ENCODE peak calls at places on chromosome 2, in seven cellular contexts. P is NCI-H460; U is stimulated activated CD8-positive, alpha-beta memory T cell treated with anti-CD3 and anti-CD28 coated beads, Interleukin-4, amount 100 ng/mL, for 1 hour; H is naive thymus-derived CD8-positive, alpha-beta T cell; T is suprapubic skin; E is T follicular helper cell; O is Panc1. A is an unnamed sample.
A peak's percentile ranks its signal among the peaks of the same experiment; 100 is the strongest.

GRCh38 chr2:233553366-233553765 is 13.2 kb downstream of the USP40 start:
- DNase-seq in T (no peak), O (no peak), E (no peak), H (no peak), U (no peak), P (no peak), A (no peak)

GRCh38 chr2:43605079-43605655 is 9.3 kb upstream of the THADA start:
- DNase-seq in H (no peak), P (peak; percentile 57), U (no peak), T (no peak), O (peak; percentile 42), E (no peak), A (no peak)

GRCh38 chr2:8984152-8984551 is 19.3 kb downstream of the MBOAT2 start:
- DNase-seq in O (no peak), P (no peak), U (no peak), T (no peak), E (no peak), H (no peak), A (no peak)

GRCh38 chr2:60158262-60158661 is 395.2 kb downstream of the BCL11A start:
- DNase-seq in E (no peak), T (no peak), O (no peak), H (no peak), P (no peak), U (no peak), A (no peak)

GRCh38 chr2:190864375-190864774 is 16.2 kb upstream of the GLS start:
- DNase-seq in P (no peak), U (no peak), E (no peak), H (no peak), T (no peak), O (no peak), A (no peak)

GRCh38 chr2:106314427-106314826 is 120.3 kb upstream of the UXS1 start:
- DNase-seq in H (no peak), O (no peak), E (no peak), T (no peak), P (no peak), U (no peak), A (no peak)

GRCh38 chr2:73301636-73302035 is 8.3 kb upstream of the EGR4 start:
- DNase-seq in T (no peak), E (no peak), U (no peak), H (no peak), P (no peak), O (no peak), A (no peak)

GRCh38 chr2:20448246-20449046 is 1.6 kb downstream of the RHOB start:
- DNase-seq in P (no peak), O (no peak), E (no peak), U (no peak), H (no peak), T (peak; percentile 73), A (no peak)

GRCh38 chr2:83705146-83705545 is 753.9 kb downstream of the SUCLG1 start:
- DNase-seq in U (no peak), O (no peak), T (no peak), P (no peak), E (no peak), H (no peak), A (no peak)

GRCh38 chr2:3456125-3456524 is 63.2 kb downstream of the ADI1 start:
- DNase-seq in P (no peak), E (no peak), H (no peak), U (no peak), O (no peak), T (no peak), A (no peak)

GRCh38 chr2:167177196-167177595 is 288.9 kb downstream of the XIRP2 start:
- DNase-seq in E (no peak), P (no peak), H (no peak), T (no peak), U (no peak), O (no peak), A (no peak)

GRCh38 chr2:12763486-12763885 is 46.8 kb downstream of the TRIB2 start:
- DNase-seq in P (no peak), E (no peak), T (no peak), O (no peak), U (no peak), H (no peak), A (no peak)

GRCh38 chr2:14524041-14524802 is 108.3 kb upstream of the LRATD1 start:
- DNase-seq in O (no peak), E (no peak), H (no peak), U (no peak), T (no peak), P (no peak), A (no peak)

GRCh38 chr2:227390468-227391256 is 2.9 kb upstream of the SCYGR1 start:
- DNase-seq in P (no peak), H (no peak), T (no peak), E (no peak), O (no peak), U (no peak), A (no peak)

GRCh38 chr2:42052702-42053481 is 5.1 kb downstream of the PKDCC start:
- DNase-seq in H (no peak), P (no peak), O (no peak), E (no peak), U (no peak), T (no peak), A (no peak)

GRCh38 chr2:120533625-120534024 is 187.7 kb downstream of the INHBB start:
- DNase-seq in H (no peak), T (no peak), O (no peak), P (no peak), U (no peak), E (no peak), A (no peak)

GRCh38 chr2:169513094-169513493 is 3.6 kb downstream of the KLHL41 start:
- DNase-seq in T (no peak), O (no peak), U (no peak), E (no peak), H (no peak), P (no peak), A (no peak)

GRCh38 chr2:174339571-174339966 is 4.8 kb downstream of the SP9 start:
- DNase-seq in T (no peak), O (no peak), P (no peak), E (no peak), U (no peak), H (no peak), A (no peak)

GRCh38 chr2:120231564-120231973 is 8.4 kb upstream of the TMEM185B start:
- DNase-seq in T (peak; percentile 39), U (no peak), O (no peak), E (no peak), H (no peak), P (no peak), A (no peak)

GRCh38 chr2:201980946-201981345 is 52.7 kb upstream of the FZD7 start:
- DNase-seq in P (no peak), T (no peak), O (no peak), E (no peak), H (no peak), U (no peak), A (no peak)

GRCh38 chr2:179429597-179429996 is 165.0 kb upstream of the SESTD1 start:
- DNase-seq in P (no peak), U (no peak), H (no peak), T (no peak), O (no peak), E (no peak), A (no peak)

GRCh38 chr2:229176136-229176535 is 95.0 kb downstream of the PID1 start:
- DNase-seq in U (no peak), P (no peak), E (no peak), H (no peak), T (no peak), O (no peak), A (no peak)

GRCh38 chr2:153872311-153873061 is 764 bp downstream of the GALNT13 start:
- DNase-seq in U (no peak), H (no peak), P (no peak), T (no peak), E (no peak), O (no peak), A (no peak)

GRCh38 chr2:169141713-169142352 is 72.5 kb downstream of the DHRS9 start:
- DNase-seq in U (peak; percentile 33), P (peak; percentile 68), T (peak; percentile 65), O (peak; percentile 52), H (peak; percentile 49), E (peak; percentile 46), A (peak; percentile 24)

GRCh38 chr2:160207804-160208661 is 8.0 kb upstream of the ITGB6 start:
- DNase-seq in H (no peak), T (peak; percentile 76), P (peak; percentile 90), O (peak; percentile 92), U (no peak), E (no peak), A (no peak)

A was measured in NCI-H2107.